ENCODE peak calls at places on chromosomes 1 and 21, in six cellular contexts. J is activated gamma-delta T cell treated with Interleukin-2 at 50 U/mL for 16 hours, E is retina, R is activated T-helper 1 cell treated with Interleukin-2 at 50 U/mL for 16 hours, Y is hippocampal formation, D is stromal cell of bone marrow. W is an unnamed sample.

GRCh38 chr1:243748227-243748626 is 101.8 kb downstream of the AKT3 start:
- DNase-seq in R (no peak), Y (no peak), D (no peak), E (no peak), J (no peak), W (no peak)

GRCh38 chr1:6922096-6922931 is 137.1 kb downstream of the CAMTA1 start:
- DNase-seq in D (peak), Y (peak), J (no peak), R (no peak), E (peak), W (no peak)

GRCh38 chr1:228339766-228340685 is 66.6 kb downstream of the TRIM11 start:
- DNase-seq in Y (no peak), E (no peak), R (no peak), J (no peak), D (no peak), W (no peak)

GRCh38 chr1:107138166-107138565 is 2.7 kb upstream of the NTNG1 start:
- DNase-seq in Y (no peak), R (no peak), D (no peak), E (no peak), J (no peak), W (no peak)

GRCh38 chr1:50422946-50423669 is at the start of gene DMRTA2:
- DNase-seq in D (no peak), E (peak), J (no peak), Y (peak), R (no peak), W (no peak)

GRCh38 chr1:34631126-34631525 is 123.7 kb upstream of the GJB5 start:
- DNase-seq in E (no peak), Y (no peak), D (no peak), R (no peak), J (no peak), W (no peak)

GRCh38 chr21:43613755-43614638 is 45.3 kb downstream of the HSF2BP start:
- DNase-seq in E (no peak), Y (no peak), R (no peak), D (no peak), J (no peak), W (no peak)

GRCh38 chr1:15799004-15799867 is 8.2 kb downstream of the UQCRHL start:
- DNase-seq in Y (no peak), D (peak), J (no peak), R (no peak), E (no peak), W (no peak)

GRCh38 chr1:183632964-183633363 is 2.6 kb downstream of the ARPC5 start:
- DNase-seq in J (no peak), Y (no peak), D (no peak), E (no peak), R (no peak), W (no peak)

GRCh38 chr1:156128749-156129682 is 14.5 kb downstream of the LMNA start:
- DNase-seq in R (no peak), E (no peak), D (peak), Y (no peak), J (no peak), W (no peak)

GRCh38 chr21:37462087-37462861 is 95.7 kb downstream of the DYRK1A start:
- DNase-seq in D (no peak), E (no peak), R (no peak), Y (no peak), J (no peak), W (no peak)

GRCh38 chr1:238562376-238562775 is 671.7 kb upstream of the ZP4 start:
- DNase-seq in Y (no peak), J (no peak), E (no peak), D (peak), R (no peak), W (no peak)

GRCh38 chr1:234961468-234962339 is 166.9 kb downstream of the TOMM20 start:
- DNase-seq in E (no peak), J (no peak), Y (no peak), D (peak), R (no peak), W (no peak)

W was measured in neural crest cell.